ENCODE peak calls at places on chromosomes 16 and 17, in four cellular contexts. S is stimulated activated effector memory CD8-positive, alpha-beta T cell treated with anti-CD3 and anti-CD28 coated beads, Interleukin-12 subunit alpha, Interleukin-12 subunit beta, amount 100 ng/mL, for 72 hours; C is AML-193; A is activated T-cell treated with anti-CD3 and anti-CD28 coated beads, Interleukin-2, amount 50 U/mL, for 48 hours. L is an unnamed sample.

GRCh38 chr17:61647044-61647443 is 56.0 kb upstream of the NACA2 start:
- DNase-seq in S (no peak), C (no peak), A (no peak), L (no peak)

GRCh38 chr16:21302898-21303528 is 24.9 kb upstream of the CRYM start:
- DNase-seq in S (no peak), C (no peak), A (no peak), L (no peak)

GRCh38 chr17:29918922-29919856 is 10.8 kb downstream of the SSH2 start:
- DNase-seq in S (no peak), C (peak), A (no peak), L (no peak)

GRCh38 chr17:81466564-81467472 is 45.8 kb downstream of the ACTG1 start:
- DNase-seq in S (no peak), C (no peak), A (no peak), L (no peak)

GRCh38 chr17:40373999-40374398 is 9.5 kb upstream of the GJD3 start:
- DNase-seq in S (no peak), C (no peak), A (peak), L (no peak)

GRCh38 chr16:4517812-4518211 is 20.8 kb downstream of the CDIP1 start:
- DNase-seq in S (no peak), C (no peak), A (peak), L (no peak)

GRCh38 chr17:83091257-83092141 is 12.1 kb downstream of the METRNL start:
- DNase-seq in S (no peak), C (no peak), A (no peak), L (no peak)

GRCh38 chr16:10641953-10642949 is 52.5 kb downstream of the TEKT5 start:
- DNase-seq in S (no peak), C (no peak), A (no peak), L (no peak)

GRCh38 chr16:11359370-11359769 is 14.1 kb downstream of the RMI2 start:
- DNase-seq in S (no peak), C (no peak), A (no peak), L (no peak)

GRCh38 chr17:49353607-49354006 is 8.4 kb downstream of the ZNF652 start:
- DNase-seq in S (no peak), C (no peak), A (no peak), L (no peak)

GRCh38 chr16:46889245-46889941 is 5.2 kb downstream of the GPT2 start:
- DNase-seq in S (no peak), C (no peak), A (no peak), L (no peak)

GRCh38 chr16:28191364-28191985 is 20.3 kb downstream of the XPO6 start:
- DNase-seq in S (no peak), C (no peak), A (no peak), L (no peak)

GRCh38 chr17:9002610-9003354 is 18.5 kb upstream of the NTN1 start:
- DNase-seq in S (peak), C (no peak), A (peak), L (no peak)

GRCh38 chr17:59406808-59407381 is 75.4 kb downstream of the YPEL2 start:
- DNase-seq in S (no peak), C (no peak), A (no peak), L (no peak)

GRCh38 chr16:51245306-51245705 is 94.2 kb upstream of the SALL1 start:
- DNase-seq in S (no peak), C (no peak), A (no peak), L (no peak)

GRCh38 chr16:68280160-68280559 is 15.8 kb downstream of the SLC7A6 start:
- DNase-seq in S (no peak), C (no peak), A (no peak), L (no peak)

GRCh38 chr17:19800571-19800970 is 52.5 kb upstream of the ALDH3A1 start:
- DNase-seq in S (no peak), C (no peak), A (no peak), L (no peak)

GRCh38 chr16:80518436-80518835 is 22.4 kb upstream of the DYNLRB2 start:
- DNase-seq in S (no peak), C (no peak), A (no peak), L (peak)

GRCh38 chr16:28974007-28974436 is 556 bp upstream of the SPNS1 start:
- DNase-seq in S (no peak), C (no peak), A (peak), L (peak)

GRCh38 chr16:13780406-13780805 is 139.5 kb upstream of the ERCC4 start:
- DNase-seq in S (no peak), C (no peak), A (no peak), L (no peak)